ENCODE peak calls at places on chromosomes 11 and 22, in nine cellular contexts. One of them, this sample, is unnamed.

GRCh38 chr11:5618807-5619206 is 6.0 kb upstream of the TRIM34 start:
- DNase-seq in stimulated activated CD8-positive, alpha-beta memory T cell treated with anti-CD3 and anti-CD28 coated beads, Interleukin-12 subunit alpha, Interleukin-12 subunit beta, amount 100 ng/mL, for 1 hour: no peak
- DNase-seq in neural crest cell: no peak
- DNase-seq in heart right ventricle: no peak
- DNase-seq in stimulated activated CD4-positive, alpha-beta T cell treated with anti-CD3 and anti-CD28 coated beads, Interleukin-1b, Interleukin-23, amount 100 ng/mL, for 1 hour: no peak
- DNase-seq in G401: no peak
- DNase-seq in non-pigmented ciliary epithelial cell: peak; percentile 63
- DNase-seq in PC-9: no peak
- DNase-seq in neural progenitor cell: no peak
- DNase-seq in this sample: no peak

GRCh38 chr22:46070722-46071450 is 79.4 kb upstream of the PPARA start:
- DNase-seq in stimulated activated CD4-positive, alpha-beta T cell treated with anti-CD3 and anti-CD28 coated beads, Interleukin-1b, Interleukin-23, amount 100 ng/mL, for 1 hour: no peak
- DNase-seq in non-pigmented ciliary epithelial cell: no peak
- DNase-seq in neural progenitor cell: peak; percentile 73
- DNase-seq in stimulated activated CD8-positive, alpha-beta memory T cell treated with anti-CD3 and anti-CD28 coated beads, Interleukin-12 subunit alpha, Interleukin-12 subunit beta, amount 100 ng/mL, for 1 hour: no peak
- DNase-seq in heart right ventricle: no peak
- DNase-seq in neural crest cell: no peak
- DNase-seq in G401: no peak
- DNase-seq in PC-9: peak; percentile 83
- DNase-seq in this sample: no peak

GRCh38 chr22:29342577-29343312 is 27.2 kb upstream of the RASL10A start:
- DNase-seq in stimulated activated CD8-positive, alpha-beta memory T cell treated with anti-CD3 and anti-CD28 coated beads, Interleukin-12 subunit alpha, Interleukin-12 subunit beta, amount 100 ng/mL, for 1 hour: no peak
- DNase-seq in stimulated activated CD4-positive, alpha-beta T cell treated with anti-CD3 and anti-CD28 coated beads, Interleukin-1b, Interleukin-23, amount 100 ng/mL, for 1 hour: no peak
- DNase-seq in PC-9: peak; percentile 20
- DNase-seq in non-pigmented ciliary epithelial cell: no peak
- DNase-seq in heart right ventricle: no peak
- DNase-seq in neural progenitor cell: no peak
- DNase-seq in neural crest cell: no peak
- DNase-seq in G401: no peak
- DNase-seq in this sample: no peak

GRCh38 chr22:26383968-26384576 is 45.0 kb upstream of the ASPHD2 start:
- DNase-seq in stimulated activated CD4-positive, alpha-beta T cell treated with anti-CD3 and anti-CD28 coated beads, Interleukin-1b, Interleukin-23, amount 100 ng/mL, for 1 hour: no peak
- DNase-seq in stimulated activated CD8-positive, alpha-beta memory T cell treated with anti-CD3 and anti-CD28 coated beads, Interleukin-12 subunit alpha, Interleukin-12 subunit beta, amount 100 ng/mL, for 1 hour: no peak
- DNase-seq in neural progenitor cell: no peak
- DNase-seq in PC-9: no peak
- DNase-seq in neural crest cell: no peak
- DNase-seq in heart right ventricle: no peak
- DNase-seq in non-pigmented ciliary epithelial cell: no peak
- DNase-seq in G401: no peak
- DNase-seq in this sample: no peak

GRCh38 chr11:111922803-111923202 is 4.1 kb downstream of the C11orf52 start:
- DNase-seq in stimulated activated CD8-positive, alpha-beta memory T cell treated with anti-CD3 and anti-CD28 coated beads, Interleukin-12 subunit alpha, Interleukin-12 subunit beta, amount 100 ng/mL, for 1 hour: no peak
- DNase-seq in non-pigmented ciliary epithelial cell: no peak
- DNase-seq in heart right ventricle: peak; percentile 84
- DNase-seq in PC-9: no peak
- DNase-seq in stimulated activated CD4-positive, alpha-beta T cell treated with anti-CD3 and anti-CD28 coated beads, Interleukin-1b, Interleukin-23, amount 100 ng/mL, for 1 hour: no peak
- DNase-seq in G401: peak; percentile 26
- DNase-seq in neural crest cell: no peak
- DNase-seq in neural progenitor cell: no peak
- DNase-seq in this sample: no peak

GRCh38 chr22:31290494-31291402 is 1.5 kb downstream of the PIK3IP1 start:
- DNase-seq in neural crest cell: peak; percentile 81
- DNase-seq in non-pigmented ciliary epithelial cell: no peak
- DNase-seq in G401: peak; percentile 93
- DNase-seq in heart right ventricle: peak; percentile 96
- DNase-seq in stimulated activated CD4-positive, alpha-beta T cell treated with anti-CD3 and anti-CD28 coated beads, Interleukin-1b, Interleukin-23, amount 100 ng/mL, for 1 hour: peak; percentile 77
- DNase-seq in stimulated activated CD8-positive, alpha-beta memory T cell treated with anti-CD3 and anti-CD28 coated beads, Interleukin-12 subunit alpha, Interleukin-12 subunit beta, amount 100 ng/mL, for 1 hour: peak; percentile 93
- DNase-seq in PC-9: peak; percentile 93
- DNase-seq in neural progenitor cell: peak; percentile 96
- DNase-seq in this sample: peak; percentile 92

GRCh38 chr11:12354750-12355545 is 22.4 kb upstream of the PARVA start:
- DNase-seq in non-pigmented ciliary epithelial cell: no peak
- DNase-seq in PC-9: no peak
- DNase-seq in G401: no peak
- DNase-seq in stimulated activated CD4-positive, alpha-beta T cell treated with anti-CD3 and anti-CD28 coated beads, Interleukin-1b, Interleukin-23, amount 100 ng/mL, for 1 hour: no peak
- DNase-seq in heart right ventricle: no peak
- DNase-seq in neural crest cell: no peak
- DNase-seq in neural progenitor cell: no peak
- DNase-seq in stimulated activated CD8-positive, alpha-beta memory T cell treated with anti-CD3 and anti-CD28 coated beads, Interleukin-12 subunit alpha, Interleukin-12 subunit beta, amount 100 ng/mL, for 1 hour: no peak
- DNase-seq in this sample: no peak

GRCh38 chr11:118221419-118221818 is 3.4 kb downstream of the JAML start:
- DNase-seq in neural crest cell: no peak
- DNase-seq in G401: no peak
- DNase-seq in non-pigmented ciliary epithelial cell: no peak
- DNase-seq in stimulated activated CD8-positive, alpha-beta memory T cell treated with anti-CD3 and anti-CD28 coated beads, Interleukin-12 subunit alpha, Interleukin-12 subunit beta, amount 100 ng/mL, for 1 hour: no peak
- DNase-seq in neural progenitor cell: no peak
- DNase-seq in stimulated activated CD4-positive, alpha-beta T cell treated with anti-CD3 and anti-CD28 coated beads, Interleukin-1b, Interleukin-23, amount 100 ng/mL, for 1 hour: no peak
- DNase-seq in PC-9: no peak
- DNase-seq in heart right ventricle: no peak
- DNase-seq in this sample: no peak

GRCh38 chr11:130671801-130672700 is 223.6 kb downstream of the ADAMTS15 start:
- DNase-seq in stimulated activated CD4-positive, alpha-beta T cell treated with anti-CD3 and anti-CD28 coated beads, Interleukin-1b, Interleukin-23, amount 100 ng/mL, for 1 hour: no peak
- DNase-seq in neural crest cell: peak; percentile 16
- DNase-seq in non-pigmented ciliary epithelial cell: no peak
- DNase-seq in neural progenitor cell: peak; percentile 51
- DNase-seq in PC-9: no peak
- DNase-seq in G401: peak; percentile 52
- DNase-seq in heart right ventricle: peak; percentile 83
- DNase-seq in stimulated activated CD8-positive, alpha-beta memory T cell treated with anti-CD3 and anti-CD28 coated beads, Interleukin-12 subunit alpha, Interleukin-12 subunit beta, amount 100 ng/mL, for 1 hour: no peak
- DNase-seq in this sample: peak; percentile 44

GRCh38 chr22:19891350-19892248 is 36.9 kb upstream of the GNB1L start:
- DNase-seq in stimulated activated CD4-positive, alpha-beta T cell treated with anti-CD3 and anti-CD28 coated beads, Interleukin-1b, Interleukin-23, amount 100 ng/mL, for 1 hour: peak; percentile 63
- DNase-seq in non-pigmented ciliary epithelial cell: peak; percentile 67
- DNase-seq in neural crest cell: no peak
- DNase-seq in PC-9: peak; percentile 38
- DNase-seq in G401: no peak
- DNase-seq in neural progenitor cell: peak; percentile 95
- DNase-seq in stimulated activated CD8-positive, alpha-beta memory T cell treated with anti-CD3 and anti-CD28 coated beads, Interleukin-12 subunit alpha, Interleukin-12 subunit beta, amount 100 ng/mL, for 1 hour: peak; percentile 63
- DNase-seq in heart right ventricle: no peak
- DNase-seq in this sample: peak; percentile 36

GRCh38 chr11:84319853-84320252 is 1033.7 kb upstream of the CCDC90B start:
- DNase-seq in neural progenitor cell: no peak
- DNase-seq in stimulated activated CD4-positive, alpha-beta T cell treated with anti-CD3 and anti-CD28 coated beads, Interleukin-1b, Interleukin-23, amount 100 ng/mL, for 1 hour: no peak
- DNase-seq in G401: no peak
- DNase-seq in stimulated activated CD8-positive, alpha-beta memory T cell treated with anti-CD3 and anti-CD28 coated beads, Interleukin-12 subunit alpha, Interleukin-12 subunit beta, amount 100 ng/mL, for 1 hour: no peak
- DNase-seq in non-pigmented ciliary epithelial cell: no peak
- DNase-seq in heart right ventricle: no peak
- DNase-seq in neural crest cell: no peak
- DNase-seq in PC-9: no peak
- DNase-seq in this sample: no peak

GRCh38 chr22:46963672-46964545 is 201.5 kb downstream of the TBC1D22A start:
- DNase-seq in heart right ventricle: no peak
- DNase-seq in neural crest cell: no peak
- DNase-seq in stimulated activated CD4-positive, alpha-beta T cell treated with anti-CD3 and anti-CD28 coated beads, Interleukin-1b, Interleukin-23, amount 100 ng/mL, for 1 hour: no peak
- DNase-seq in PC-9: no peak
- DNase-seq in G401: no peak
- DNase-seq in non-pigmented ciliary epithelial cell: no peak
- DNase-seq in stimulated activated CD8-positive, alpha-beta memory T cell treated with anti-CD3 and anti-CD28 coated beads, Interleukin-12 subunit alpha, Interleukin-12 subunit beta, amount 100 ng/mL, for 1 hour: no peak
- DNase-seq in neural progenitor cell: no peak
- DNase-seq in this sample: no peak

GRCh38 chr22:38935023-38935422 is 22.4 kb upstream of the APOBEC3A start:
- DNase-seq in non-pigmented ciliary epithelial cell: no peak
- DNase-seq in neural crest cell: no peak
- DNase-seq in heart right ventricle: peak; percentile 64
- DNase-seq in G401: peak; percentile 97
- DNase-seq in stimulated activated CD4-positive, alpha-beta T cell treated with anti-CD3 and anti-CD28 coated beads, Interleukin-1b, Interleukin-23, amount 100 ng/mL, for 1 hour: no peak
- DNase-seq in stimulated activated CD8-positive, alpha-beta memory T cell treated with anti-CD3 and anti-CD28 coated beads, Interleukin-12 subunit alpha, Interleukin-12 subunit beta, amount 100 ng/mL, for 1 hour: no peak
- DNase-seq in PC-9: peak; percentile 95
- DNase-seq in neural progenitor cell: no peak
- DNase-seq in this sample: peak; percentile 96

GRCh38 chr22:30830907-30831306 is 136.2 kb downstream of the OSBP2 start:
- DNase-seq in PC-9: peak; percentile 84
- DNase-seq in stimulated activated CD4-positive, alpha-beta T cell treated with anti-CD3 and anti-CD28 coated beads, Interleukin-1b, Interleukin-23, amount 100 ng/mL, for 1 hour: no peak
- DNase-seq in neural crest cell: no peak
- DNase-seq in neural progenitor cell: no peak
- DNase-seq in G401: no peak
- DNase-seq in stimulated activated CD8-positive, alpha-beta memory T cell treated with anti-CD3 and anti-CD28 coated beads, Interleukin-12 subunit alpha, Interleukin-12 subunit beta, amount 100 ng/mL, for 1 hour: no peak
- DNase-seq in heart right ventricle: peak; percentile 26
- DNase-seq in non-pigmented ciliary epithelial cell: peak; percentile 57
- DNase-seq in this sample: no peak

GRCh38 chr22:32307055-32307454 is 50.6 kb upstream of the RFPL3 start:
- DNase-seq in G401: no peak
- DNase-seq in heart right ventricle: no peak
- DNase-seq in non-pigmented ciliary epithelial cell: no peak
- DNase-seq in neural crest cell: no peak
- DNase-seq in stimulated activated CD4-positive, alpha-beta T cell treated with anti-CD3 and anti-CD28 coated beads, Interleukin-1b, Interleukin-23, amount 100 ng/mL, for 1 hour: no peak
- DNase-seq in neural progenitor cell: no peak
- DNase-seq in stimulated activated CD8-positive, alpha-beta memory T cell treated with anti-CD3 and anti-CD28 coated beads, Interleukin-12 subunit alpha, Interleukin-12 subunit beta, amount 100 ng/mL, for 1 hour: no peak
- DNase-seq in PC-9: no peak
- DNase-seq in this sample: no peak

This sample was measured in cerebellar cortex.